ENCODE peak calls at places on chromosomes 7 and 10, in eight cellular contexts. B is GM10248, Y is HTR-8/SVneo, I is ascending aorta, F is GM23338, N is coronary artery, Z is stromal cell of bone marrow, L is AG09319. E is an unnamed sample.

GRCh38 chr7:29113384-29114102 is 32.8 kb downstream of the CPVL start:
- DNase-seq in F (peak), L (no peak), N (no peak), B (no peak), Y (peak), I (no peak), Z (no peak), E (no peak)

GRCh38 chr7:31748084-31748483 is 61.1 kb downstream of the PPP1R17 start:
- DNase-seq in N (no peak), Y (no peak), Z (no peak), I (no peak), B (no peak), F (no peak), L (no peak), E (no peak)

GRCh38 chr7:28703054-28703765 is 254.9 kb downstream of the TRIL start:
- DNase-seq in I (no peak), N (no peak), B (no peak), L (no peak), Z (no peak), Y (no peak), F (no peak), E (no peak)

GRCh38 chr7:150845471-150845870 is 6.8 kb upstream of the AOC1 start:
- DNase-seq in L (no peak), Z (no peak), N (peak), F (no peak), B (no peak), Y (no peak), I (no peak), E (no peak)

GRCh38 chr7:121546632-121547340 is 150.7 kb upstream of the FAM3C start:
- DNase-seq in Y (no peak), I (no peak), N (no peak), F (no peak), Z (no peak), B (no peak), L (no peak), E (no peak)

GRCh38 chr10:117112220-117112619 is 25.9 kb downstream of the VAX1 start:
- DNase-seq in L (no peak), I (no peak), Z (no peak), N (no peak), B (no peak), F (peak), Y (no peak), E (no peak)

GRCh38 chr7:74164985-74165456 is 9.1 kb upstream of the EIF4H start:
- DNase-seq in B (no peak), I (no peak), N (no peak), Y (no peak), F (peak), Z (no peak), L (no peak), E (no peak)

GRCh38 chr10:44913312-44914079 is 2.4 kb downstream of the TMEM72 start:
- DNase-seq in F (no peak), Y (no peak), L (no peak), I (no peak), B (no peak), Z (no peak), N (no peak), E (peak)

GRCh38 chr10:90743291-90743690 is 114.5 kb downstream of the HTR7 start:
- DNase-seq in Z (no peak), L (no peak), Y (no peak), N (no peak), B (no peak), F (no peak), I (no peak), E (no peak)

GRCh38 chr7:135822396-135822795 is 73.8 kb upstream of the FAM180A start:
- DNase-seq in I (no peak), F (no peak), N (no peak), Y (no peak), Z (no peak), L (no peak), B (no peak), E (no peak)

GRCh38 chr7:155124706-155125105 is 54.6 kb downstream of the HTR5A start:
- DNase-seq in N (no peak), Y (no peak), I (peak), L (no peak), B (no peak), Z (no peak), F (no peak), E (no peak)

GRCh38 chr10:103759100-103759781 is 96.1 kb downstream of the SH3PXD2A start:
- DNase-seq in B (peak), L (no peak), F (no peak), Y (no peak), N (no peak), I (peak), Z (no peak), E (no peak)

GRCh38 chr10:7547825-7548224 is 118.9 kb downstream of the ITIH5 start:
- DNase-seq in Y (no peak), B (no peak), N (peak), I (no peak), L (no peak), F (no peak), Z (no peak), E (no peak)

GRCh38 chr7:100066953-100067352 is 14.6 kb downstream of the ZNF3 start:
- DNase-seq in I (no peak), B (no peak), L (no peak), Z (no peak), Y (no peak), F (no peak), N (no peak), E (no peak)

GRCh38 chr7:51369746-51370145 is 53.1 kb upstream of the COBL start:
- DNase-seq in B (no peak), Z (no peak), I (no peak), F (peak), N (no peak), L (no peak), Y (no peak), E (no peak)